ENCODE peak calls at places on chromosomes 1 and 21, in five cellular contexts. One of them, this sample, is unnamed.

GRCh38 chr1:116020668-116021272 is 44.5 kb downstream of the SLC22A15 start:
- DNase-seq in pancreas: peak
- DNase-seq in astrocyte: peak
- DNase-seq in psoas muscle: no peak
- DNase-seq in AG09319: peak
- DNase-seq in this sample: peak

GRCh38 chr1:228802386-228803221 is 67.3 kb downstream of the RHOU start:
- DNase-seq in pancreas: no peak
- DNase-seq in AG09319: peak
- DNase-seq in psoas muscle: no peak
- DNase-seq in astrocyte: no peak
- DNase-seq in this sample: no peak

GRCh38 chr1:58968360-58968952 is 184.6 kb upstream of the JUN start:
- DNase-seq in pancreas: peak
- DNase-seq in AG09319: peak
- DNase-seq in psoas muscle: peak
- DNase-seq in astrocyte: peak
- DNase-seq in this sample: no peak

GRCh38 chr21:46152939-46153258 is 2.5 kb downstream of the FTCD start:
- DNase-seq in pancreas: peak
- DNase-seq in AG09319: no peak
- DNase-seq in psoas muscle: peak
- DNase-seq in astrocyte: no peak
- DNase-seq in this sample: no peak

GRCh38 chr1:224880593-224881307 is 48.7 kb upstream of the DNAH14 start:
- DNase-seq in psoas muscle: no peak
- DNase-seq in pancreas: no peak
- DNase-seq in astrocyte: no peak
- DNase-seq in AG09319: no peak
- DNase-seq in this sample: no peak

GRCh38 chr1:119713039-119713537 is 1.4 kb downstream of the PHGDH start:
- DNase-seq in pancreas: no peak
- DNase-seq in psoas muscle: no peak
- DNase-seq in astrocyte: peak
- DNase-seq in AG09319: no peak
- DNase-seq in this sample: peak

GRCh38 chr1:178575611-178576331 is 62.9 kb downstream of the TEX35 start:
- DNase-seq in AG09319: no peak
- DNase-seq in pancreas: no peak
- DNase-seq in psoas muscle: no peak
- DNase-seq in astrocyte: peak
- DNase-seq in this sample: no peak

GRCh38 chr1:59414406-59415133 is 117.7 kb downstream of the FGGY start:
- DNase-seq in pancreas: no peak
- DNase-seq in psoas muscle: no peak
- DNase-seq in astrocyte: peak
- DNase-seq in AG09319: no peak
- DNase-seq in this sample: no peak

GRCh38 chr1:223270155-223270554 is 93.8 kb downstream of the SUSD4 start:
- DNase-seq in AG09319: no peak
- DNase-seq in psoas muscle: no peak
- DNase-seq in astrocyte: no peak
- DNase-seq in pancreas: no peak
- DNase-seq in this sample: no peak
- TF ChIP-seq CTCF in AG09319: no peak
- TF ChIP-seq CTCF in psoas muscle: no peak
- TF ChIP-seq CTCF in astrocyte: no peak
- TF ChIP-seq CTCF in pancreas: no peak
- TF ChIP-seq CTCF in this sample: no peak

GRCh38 chr1:207333620-207334019 is 12.1 kb downstream of the CD55 start:
- DNase-seq in pancreas: no peak
- DNase-seq in astrocyte: no peak
- DNase-seq in AG09319: no peak
- DNase-seq in psoas muscle: no peak
- DNase-seq in this sample: no peak

GRCh38 chr1:207335695-207336363 is 14.4 kb downstream of the CD55 start:
- DNase-seq in pancreas: no peak
- DNase-seq in astrocyte: no peak
- DNase-seq in psoas muscle: no peak
- DNase-seq in AG09319: no peak
- DNase-seq in this sample: no peak

GRCh38 chr1:207342351-207342750 is 20.9 kb downstream of the CD55 start:
- DNase-seq in AG09319: no peak
- DNase-seq in psoas muscle: no peak
- DNase-seq in pancreas: no peak
- DNase-seq in astrocyte: no peak
- DNase-seq in this sample: no peak

DNA sequence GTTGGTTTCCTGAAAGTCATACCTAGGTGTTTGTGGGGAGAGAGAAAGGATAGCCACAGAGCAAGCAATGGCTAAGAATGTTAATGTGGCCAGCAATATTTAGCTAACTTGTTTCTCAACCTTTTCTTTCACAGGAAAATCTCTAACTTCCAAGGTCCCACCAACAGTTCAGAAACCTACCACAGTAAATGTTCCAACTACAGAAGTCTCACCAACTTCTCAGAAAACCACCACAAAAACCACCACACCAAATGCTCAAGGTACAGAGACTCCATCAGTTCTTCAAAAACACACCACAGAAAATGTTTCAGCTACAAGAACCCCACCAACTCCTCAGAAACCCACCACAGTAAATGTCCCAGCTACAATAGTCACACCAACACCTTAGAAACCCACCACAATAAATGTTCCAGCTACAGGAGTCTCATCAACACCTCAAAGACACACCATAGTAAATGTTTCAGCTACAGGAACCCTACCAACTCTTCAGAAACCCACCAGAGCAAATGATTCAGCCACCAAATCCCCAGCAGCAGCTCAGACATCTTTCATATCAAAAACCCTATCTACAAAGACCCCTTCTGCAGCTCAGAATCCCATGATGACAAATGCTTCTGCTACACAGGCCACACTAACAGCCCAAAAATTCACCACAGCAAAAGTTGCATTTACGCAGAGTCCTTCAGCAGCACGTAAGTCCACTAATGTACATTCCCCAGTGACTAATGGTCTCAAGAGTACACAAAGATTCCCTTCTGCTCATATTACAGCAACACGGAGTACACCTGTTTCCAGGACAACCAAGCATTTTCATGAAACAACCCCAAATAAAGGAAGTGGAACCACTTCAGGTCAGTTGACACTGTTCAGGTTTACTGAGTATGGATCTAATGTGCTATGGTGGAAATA is 15.3 kb downstream of the CD55 start:
- DNase-seq in astrocyte: peak
- DNase-seq in AG09319: no peak
- DNase-seq in psoas muscle: no peak
- DNase-seq in pancreas: no peak
- DNase-seq in this sample: no peak
- TF ChIP-seq CTCF in astrocyte: no peak
- TF ChIP-seq CTCF in AG09319: no peak
- TF ChIP-seq CTCF in psoas muscle: no peak
- TF ChIP-seq CTCF in pancreas: no peak
- TF ChIP-seq CTCF in this sample: no peak

GRCh38 chr21:43207043-43207315 is 38.2 kb downstream of the CRYAA start:
- DNase-seq in astrocyte: no peak
- DNase-seq in AG09319: no peak
- DNase-seq in psoas muscle: peak
- DNase-seq in pancreas: no peak
- DNase-seq in this sample: no peak
- TF ChIP-seq CTCF in astrocyte: no peak
- TF ChIP-seq CTCF in AG09319: no peak
- TF ChIP-seq CTCF in psoas muscle: no peak
- TF ChIP-seq CTCF in pancreas: no peak
- TF ChIP-seq CTCF in this sample: no peak

DNA sequence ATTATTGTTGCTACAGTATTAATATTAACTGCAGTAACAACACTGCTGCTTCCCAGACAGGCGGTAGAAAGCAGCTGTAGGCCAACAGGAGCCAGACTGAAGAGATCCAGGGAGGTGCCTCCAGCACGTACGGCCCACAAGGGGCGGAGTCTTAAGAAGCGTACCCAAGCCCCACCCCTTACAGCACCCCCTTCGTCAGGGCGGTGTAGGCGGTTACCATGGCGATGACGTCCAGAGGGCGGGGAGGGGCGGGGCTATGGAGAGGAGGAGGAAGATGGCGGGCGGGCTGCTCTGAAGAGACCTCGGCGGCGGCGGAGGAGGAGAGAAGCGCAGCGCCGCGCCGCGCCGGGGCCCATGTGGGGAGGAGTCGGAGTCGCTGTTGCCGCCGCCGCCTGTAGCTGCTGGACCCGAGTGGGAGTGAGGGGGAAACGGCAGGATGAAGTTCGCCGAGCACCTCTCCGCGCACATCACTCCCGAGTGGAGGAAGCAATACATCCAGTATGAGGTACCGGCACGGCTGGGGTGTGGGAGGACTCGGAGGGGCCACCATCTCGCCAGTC is at the start of gene XPR1:
- DNase-seq in pancreas: peak
- DNase-seq in astrocyte: peak
- DNase-seq in psoas muscle: peak
- DNase-seq in AG09319: peak
- DNase-seq in this sample: peak
- TF ChIP-seq CTCF in pancreas: no peak
- TF ChIP-seq CTCF in astrocyte: peak
- TF ChIP-seq CTCF in psoas muscle: peak
- TF ChIP-seq CTCF in AG09319: peak
- TF ChIP-seq CTCF in this sample: peak

DNA sequence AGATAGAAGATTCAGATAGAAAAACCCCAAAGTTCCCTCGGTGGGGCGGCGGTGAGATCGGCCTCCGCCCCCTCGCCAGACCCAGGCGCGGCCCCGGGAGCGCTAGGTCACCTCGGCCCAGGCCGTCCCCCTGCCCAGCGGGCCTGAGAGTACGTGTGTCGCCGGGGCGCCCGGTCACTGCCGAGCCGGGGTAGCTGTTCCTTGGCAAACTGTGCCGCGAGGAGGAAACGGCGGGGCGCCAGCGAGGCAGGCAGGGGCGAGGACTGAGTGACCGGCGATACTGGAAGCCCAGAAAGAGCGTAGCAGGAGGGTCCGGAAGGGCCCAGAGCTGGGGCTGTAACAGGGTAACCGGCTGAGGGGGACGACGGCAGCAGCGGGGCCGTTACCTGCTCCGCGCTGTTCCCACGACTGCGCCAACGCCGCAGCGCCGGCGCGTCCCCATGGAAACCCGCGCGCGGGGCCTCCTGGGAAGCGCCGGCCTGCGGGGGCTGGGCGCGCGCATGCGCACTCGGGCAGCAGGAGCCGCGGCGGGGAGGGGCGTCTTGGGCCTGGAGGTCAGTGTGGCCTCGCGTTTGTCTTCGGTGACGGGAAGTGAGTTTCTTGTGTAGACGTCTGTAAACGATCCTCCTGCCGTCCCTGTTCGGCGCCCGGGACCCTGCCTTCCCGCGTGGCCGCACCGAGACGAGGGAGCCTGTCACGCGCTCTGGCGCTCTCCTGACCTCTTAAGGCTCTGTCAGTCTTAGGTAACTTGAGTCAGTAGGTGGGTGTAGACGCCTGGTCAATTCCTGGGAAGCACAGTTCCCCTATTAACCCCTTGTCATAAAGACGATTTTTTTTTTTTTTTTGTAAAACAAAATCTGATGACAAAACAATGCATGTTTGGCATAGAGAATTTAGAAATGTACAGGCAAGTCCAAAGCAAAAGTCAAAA is at the start of gene LCA5L:
- DNase-seq in astrocyte: peak
- DNase-seq in AG09319: peak
- DNase-seq in psoas muscle: peak
- DNase-seq in pancreas: peak
- DNase-seq in this sample: peak
- TF ChIP-seq CTCF in astrocyte: no peak
- TF ChIP-seq CTCF in AG09319: peak
- TF ChIP-seq CTCF in psoas muscle: no peak
- TF ChIP-seq CTCF in pancreas: no peak
- TF ChIP-seq CTCF in this sample: peak

GRCh38 chr1:51627672-51628071 is 10.8 kb downstream of the OSBPL9 start:
- DNase-seq in psoas muscle: no peak
- DNase-seq in AG09319: no peak
- DNase-seq in astrocyte: peak
- DNase-seq in pancreas: no peak
- DNase-seq in this sample: no peak
- TF ChIP-seq CTCF in psoas muscle: no peak
- TF ChIP-seq CTCF in AG09319: peak
- TF ChIP-seq CTCF in astrocyte: peak
- TF ChIP-seq CTCF in pancreas: no peak
- TF ChIP-seq CTCF in this sample: peak

GRCh38 chr1:66711420-66711819 is 40.8 kb upstream of the DYNLT5 start:
- DNase-seq in astrocyte: no peak
- DNase-seq in psoas muscle: no peak
- DNase-seq in pancreas: no peak
- DNase-seq in AG09319: no peak
- DNase-seq in this sample: no peak
- TF ChIP-seq CTCF in astrocyte: no peak
- TF ChIP-seq CTCF in psoas muscle: no peak
- TF ChIP-seq CTCF in pancreas: no peak
- TF ChIP-seq CTCF in AG09319: peak
- TF ChIP-seq CTCF in this sample: no peak